ENCODE peak calls at places on chromosomes 4 and X, in five cellular contexts. A is GM12878, T is choroid plexus epithelial cell, Q is fibroblast of lung, J is ascending aorta. M is an unnamed sample.

GRCh38 chr4:55395529-55396304 is at the start of gene TMEM165:
- DNase-seq in A (peak), T (peak), Q (peak), J (peak), M (peak)

GRCh38 chr4:12911723-12912324 is 572.3 kb downstream of the RAB28 start:
- DNase-seq in A (no peak), T (no peak), Q (no peak), J (no peak), M (no peak)

GRCh38 chrX:135596495-135596894 is 76.0 kb downstream of the INTS6L start:
- DNase-seq in A (no peak), T (peak), Q (peak), J (no peak), M (peak)

GRCh38 chr4:97395980-97396562 is 747.2 kb downstream of the STPG2 start:
- DNase-seq in A (no peak), T (no peak), Q (no peak), J (no peak), M (peak)

GRCh38 chr4:40380647-40381046 is 45.5 kb downstream of the CHRNA9 start:
- DNase-seq in A (no peak), T (no peak), Q (no peak), J (no peak), M (no peak)

GRCh38 chr4:94500696-94501095 is 49.0 kb downstream of the PDLIM5 start:
- DNase-seq in A (no peak), T (peak), Q (peak), J (no peak), M (no peak)

GRCh38 chr4:175309041-175309440 is 390.9 kb downstream of the ADAM29 start:
- DNase-seq in A (no peak), T (no peak), Q (peak), J (no peak), M (no peak)

GRCh38 chrX:154542723-154543424 is 3.8 kb downstream of the G6PD start:
- DNase-seq in A (no peak), T (no peak), Q (no peak), J (peak), M (no peak)

GRCh38 chrX:11678174-11678573 is 12.5 kb upstream of the ARHGAP6 start:
- DNase-seq in A (no peak), T (peak), Q (no peak), J (no peak), M (no peak)

GRCh38 chr4:176635372-176636261 is 157.1 kb downstream of the VEGFC start:
- DNase-seq in A (no peak), T (peak), Q (peak), J (no peak), M (peak)

GRCh38 chr4:185023471-185023870 is 5.2 kb downstream of the HELT start:
- DNase-seq in A (no peak), T (no peak), Q (no peak), J (no peak), M (no peak)

GRCh38 chrX:50081282-50081955 is 119.4 kb downstream of the AKAP4 start:
- DNase-seq in A (no peak), T (peak), Q (no peak), J (no peak), M (peak)

GRCh38 chrX:28312965-28313364 is 274.3 kb upstream of the IL1RAPL1 start:
- DNase-seq in A (no peak), T (no peak), Q (peak), J (no peak), M (peak)

GRCh38 chrX:12799118-12799517 is 7.9 kb downstream of the PRPS2 start:
- DNase-seq in A (no peak), T (no peak), Q (no peak), J (no peak), M (no peak)

GRCh38 chrX:10071451-10072163 is 85.2 kb upstream of the CLCN4 start:
- DNase-seq in A (no peak), T (peak), Q (no peak), J (no peak), M (no peak)

GRCh38 chr4:59369228-59369627 is 1830.9 kb upstream of the ADGRL3 start:
- DNase-seq in A (no peak), T (no peak), Q (no peak), J (no peak), M (no peak)

GRCh38 chr4:52873191-52873590 is 11.1 kb downstream of the RASL11B start:
- DNase-seq in A (no peak), T (no peak), Q (peak), J (no peak), M (no peak)

GRCh38 chrX:264634-265455 is 16.3 kb upstream of the PLCXD1 start:
- DNase-seq in A (no peak), T (peak), Q (no peak), J (no peak), M (no peak)

GRCh38 chr4:79232555-79232954 is 93.3 kb downstream of the NAA11 start:
- DNase-seq in A (no peak), T (peak), Q (peak), J (no peak), M (peak)

GRCh38 chrX:140092121-140092520 is 126.8 kb upstream of the CXorf66 start:
- DNase-seq in A (no peak), T (no peak), Q (no peak), J (no peak), M (no peak)

GRCh38 chrX:63750846-63751245 is 34.2 kb downstream of the ARHGEF9 start:
- DNase-seq in A (no peak), T (no peak), Q (no peak), J (no peak), M (no peak)

GRCh38 chr4:41652971-41653370 is 95.6 kb downstream of the PHOX2B start:
- DNase-seq in A (no peak), T (no peak), Q (peak), J (no peak), M (no peak)

DNA sequence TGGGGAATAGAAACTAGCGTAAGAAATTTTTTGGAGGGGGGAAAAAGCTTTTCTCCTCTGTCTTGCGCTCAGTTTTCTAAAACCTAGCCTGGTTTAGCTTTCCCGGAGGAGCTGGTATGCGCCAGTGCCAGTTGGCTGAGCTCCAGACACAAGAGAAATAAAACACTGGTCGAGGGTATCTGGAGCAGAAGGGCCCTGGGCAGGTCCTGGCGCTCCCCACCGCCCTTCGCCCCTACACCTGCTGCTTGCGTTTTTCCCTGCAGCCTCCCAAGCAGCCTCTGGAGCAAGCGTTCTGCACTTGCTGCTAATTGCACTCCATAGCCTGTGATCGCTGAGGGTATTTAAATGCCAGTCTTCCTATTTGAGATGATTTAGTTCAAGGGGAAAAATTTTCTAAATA is 816 bp downstream of the EREG start:
- DNase-seq in A (no peak), T (peak), Q (peak), J (no peak), M (no peak)
- H3K4me3 ChIP-seq in A (no peak), T (peak), Q (peak), J (peak), M (peak)

GRCh38 chr4:106032851-106033286 is 137.6 kb downstream of the NPNT start:
- DNase-seq in A (no peak), T (no peak), Q (peak), J (peak), M (peak)

GRCh38 chr4:106035204-106035603 is 139.9 kb downstream of the NPNT start:
- DNase-seq in A (no peak), T (no peak), Q (no peak), J (no peak), M (no peak)

GRCh38 chr4:106034205-106034604 is 138.9 kb downstream of the NPNT start:
- DNase-seq in A (no peak), T (peak), Q (peak), J (no peak), M (peak)

GRCh38 chr4:106034751-106035150 is 139.5 kb downstream of the NPNT start:
- DNase-seq in A (no peak), T (no peak), Q (no peak), J (no peak), M (no peak)

GRCh38 chr4:106033469-106033868 is 138.2 kb downstream of the NPNT start:
- DNase-seq in A (no peak), T (no peak), Q (no peak), J (no peak), M (no peak)
- TF ChIP-seq CTCF in A (no peak), T (no peak), Q (no peak), J (no peak), M (no peak)

DNA sequence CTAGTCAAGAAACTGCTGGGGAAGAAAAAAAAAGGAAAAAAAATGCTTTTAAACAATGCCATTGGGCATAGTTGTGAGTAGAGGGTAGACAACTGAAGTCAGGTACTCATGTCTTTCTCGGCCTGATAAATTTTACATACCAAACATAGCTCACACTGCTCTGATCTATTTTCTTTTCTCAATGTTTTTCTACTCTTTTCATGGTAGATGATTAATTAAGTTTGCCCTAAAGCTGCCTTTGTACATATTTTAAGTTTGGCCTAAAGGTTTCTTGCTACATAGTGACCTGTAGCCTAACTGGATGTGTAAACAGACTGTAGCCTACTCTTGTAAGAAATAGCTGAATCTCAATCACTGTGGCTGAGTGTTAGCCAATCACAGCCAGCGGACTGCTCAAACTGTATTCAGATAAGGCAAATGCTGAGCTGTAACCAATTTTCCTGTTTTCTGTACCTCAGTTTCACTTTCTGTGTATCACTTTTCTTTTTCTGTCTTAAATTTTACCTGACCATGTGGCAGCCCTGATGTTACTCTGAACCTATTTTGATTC is 121.0 kb downstream of the PCDH10 start:
- DNase-seq in A (no peak), T (peak), Q (peak), J (no peak), M (no peak)
- H3K4me3 ChIP-seq in A (no peak), T (no peak), Q (no peak), J (no peak), M (no peak)

DNA sequence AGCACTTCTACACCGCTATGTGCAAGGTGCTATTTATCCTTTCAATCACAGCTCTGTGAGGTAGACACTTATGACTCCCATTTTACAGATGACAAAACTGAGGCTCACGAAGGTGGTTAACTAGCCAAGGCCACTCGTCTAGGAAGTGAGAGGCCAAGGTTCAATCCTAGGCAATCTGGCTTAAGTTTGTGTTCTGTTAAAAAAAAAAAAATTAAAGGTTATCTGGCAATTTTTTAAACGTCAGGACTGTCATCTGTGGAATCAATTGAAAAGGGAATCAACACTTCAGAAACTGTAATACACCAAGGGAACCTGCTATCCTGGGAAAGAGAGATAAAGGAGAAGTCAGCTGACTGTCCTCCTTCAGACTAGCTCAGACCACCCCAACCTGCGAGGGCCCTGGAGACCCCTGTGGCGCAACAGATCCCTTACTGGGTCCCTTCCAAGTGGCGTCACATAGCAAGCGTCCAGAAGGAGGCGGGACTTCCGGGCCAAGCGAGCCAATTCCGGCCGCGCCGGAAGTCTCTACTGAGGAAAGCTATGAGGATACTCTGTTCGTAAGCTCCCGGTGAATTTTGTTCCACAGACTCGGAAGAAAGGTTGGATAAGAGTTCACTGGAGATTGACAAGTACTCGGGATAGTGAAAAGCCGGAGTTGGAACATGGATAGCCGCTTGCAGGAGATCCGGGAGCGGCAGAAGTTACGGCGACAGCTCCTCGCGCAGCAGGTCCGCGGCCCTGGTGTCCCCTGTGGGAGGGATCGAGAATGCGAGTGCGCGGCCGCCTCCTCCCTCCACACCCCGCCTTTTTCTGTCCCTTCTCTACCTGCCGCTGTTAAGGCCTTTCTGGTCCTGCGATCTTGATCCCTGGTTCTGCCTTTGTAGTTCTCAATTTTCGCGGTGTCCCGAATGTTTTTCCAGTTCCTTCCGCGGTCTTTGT is at the start of gene METTL14:
- DNase-seq in A (peak), T (peak), Q (peak), J (peak), M (peak)
- TF ChIP-seq CTCF in A (no peak), T (peak), Q (no peak), J (no peak), M (no peak)

DNA sequence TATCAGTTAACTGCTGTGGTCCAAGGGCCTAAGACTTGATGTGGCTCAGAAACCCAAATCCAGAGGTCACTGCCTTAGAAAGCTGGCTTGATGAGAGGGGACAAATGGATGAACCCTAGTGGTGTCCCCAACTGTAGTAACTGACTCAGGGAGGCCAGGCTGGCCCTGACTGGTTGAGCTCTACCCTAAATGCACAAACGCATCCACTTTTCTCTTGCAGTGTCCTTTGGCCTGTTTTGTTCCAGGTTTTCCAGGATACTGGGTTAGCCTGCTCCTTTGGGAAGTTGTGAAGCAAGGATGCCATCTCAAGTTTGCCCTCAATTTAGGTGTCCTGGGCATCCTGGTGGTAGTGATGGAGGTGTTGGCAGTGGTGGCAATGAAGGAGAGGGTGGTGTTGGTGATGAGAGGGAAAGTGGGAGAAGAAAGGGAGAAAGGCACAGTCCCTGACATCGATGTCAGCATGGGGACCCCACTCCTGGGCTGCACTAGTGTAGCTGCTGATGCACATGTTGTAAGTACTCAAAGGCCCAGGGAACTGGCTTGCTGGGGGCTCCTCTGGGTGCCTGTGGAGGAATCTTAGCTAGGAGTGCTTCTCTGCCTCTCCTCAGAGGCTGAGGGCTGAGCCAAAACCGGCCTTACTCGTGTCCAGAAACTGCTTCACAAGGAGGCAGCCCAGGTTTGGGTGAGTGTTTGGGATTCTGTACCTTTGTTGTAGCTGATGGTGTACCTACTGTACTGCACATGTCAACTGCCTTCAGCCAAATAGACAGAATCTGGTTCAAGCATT is 2.9 kb upstream of the HAND2 start:
- DNase-seq in A (no peak), T (no peak), Q (no peak), J (no peak), M (no peak)
- H3K4me3 ChIP-seq in A (no peak), T (no peak), Q (no peak), J (no peak), M (no peak)

GRCh38 chr4:31442236-31442635 is 722.1 kb downstream of the PCDH7 start:
- DNase-seq in A (no peak), T (no peak), Q (no peak), J (no peak), M (no peak)
- TF ChIP-seq CTCF in A (no peak), T (no peak), Q (no peak), J (no peak), M (no peak)

DNA sequence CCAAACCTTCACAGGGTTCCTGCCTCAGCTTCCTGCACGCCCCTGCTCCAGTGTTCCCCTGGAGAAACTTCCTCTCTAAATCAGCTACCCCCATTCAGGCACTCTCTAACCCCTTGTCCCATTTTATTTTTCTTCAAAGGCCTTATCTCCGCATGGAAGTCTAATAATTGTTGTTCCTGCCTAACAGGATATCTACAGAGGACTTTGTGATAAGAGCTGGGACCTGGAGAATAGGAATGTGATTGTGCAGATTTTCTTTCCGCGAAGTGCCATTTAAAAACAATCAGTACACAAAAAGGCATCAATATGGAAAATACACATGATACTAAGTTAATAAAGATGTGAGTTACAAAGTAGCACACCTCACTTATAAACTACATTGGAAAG is 32.6 kb downstream of the LDB2 start:
- DNase-seq in A (no peak), T (no peak), Q (no peak), J (no peak), M (no peak)
- H3K4me3 ChIP-seq in A (no peak), T (no peak), Q (no peak), J (no peak), M (no peak)

DNA sequence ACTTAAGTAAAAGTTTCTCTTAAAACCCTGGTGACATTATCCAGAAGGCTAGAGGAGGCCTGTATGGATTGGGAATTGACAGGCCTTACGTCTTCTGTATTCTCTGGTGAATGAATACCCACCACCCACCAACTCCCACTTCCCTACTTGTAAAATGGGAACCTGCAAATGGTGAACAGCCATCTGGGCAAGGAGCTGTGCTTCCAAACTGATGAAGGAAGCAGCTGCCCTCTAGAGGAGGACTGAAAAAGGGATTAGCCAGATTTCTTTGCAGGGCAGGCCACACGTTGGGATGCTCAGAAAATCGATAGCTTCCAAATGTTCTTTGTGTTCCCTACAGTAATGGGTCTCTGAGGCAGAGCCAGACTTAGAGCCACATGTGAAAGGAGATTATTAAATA is 39.3 kb upstream of the LPAR4 start:
- DNase-seq in A (no peak), T (peak), Q (peak), J (no peak), M (peak)
- TF ChIP-seq CTCF in A (peak), T (peak), Q (peak), J (peak), M (peak)

GRCh38 chr4:145482209-145483021 is 762 bp downstream of the SMAD1 start:
- DNase-seq in A (peak), T (peak), Q (peak), J (peak), M (peak)

GRCh38 chr4:145485120-145485519 is 3.5 kb downstream of the SMAD1 start:
- DNase-seq in A (no peak), T (no peak), Q (no peak), J (no peak), M (no peak)

GRCh38 chr4:145486603-145487002 is 5.0 kb downstream of the SMAD1 start:
- DNase-seq in A (no peak), T (no peak), Q (no peak), J (no peak), M (no peak)

GRCh38 chr4:145481942-145482208 is 222 bp downstream of the SMAD1 start:
- DNase-seq in A (no peak), T (no peak), Q (no peak), J (no peak), M (no peak)

DNA sequence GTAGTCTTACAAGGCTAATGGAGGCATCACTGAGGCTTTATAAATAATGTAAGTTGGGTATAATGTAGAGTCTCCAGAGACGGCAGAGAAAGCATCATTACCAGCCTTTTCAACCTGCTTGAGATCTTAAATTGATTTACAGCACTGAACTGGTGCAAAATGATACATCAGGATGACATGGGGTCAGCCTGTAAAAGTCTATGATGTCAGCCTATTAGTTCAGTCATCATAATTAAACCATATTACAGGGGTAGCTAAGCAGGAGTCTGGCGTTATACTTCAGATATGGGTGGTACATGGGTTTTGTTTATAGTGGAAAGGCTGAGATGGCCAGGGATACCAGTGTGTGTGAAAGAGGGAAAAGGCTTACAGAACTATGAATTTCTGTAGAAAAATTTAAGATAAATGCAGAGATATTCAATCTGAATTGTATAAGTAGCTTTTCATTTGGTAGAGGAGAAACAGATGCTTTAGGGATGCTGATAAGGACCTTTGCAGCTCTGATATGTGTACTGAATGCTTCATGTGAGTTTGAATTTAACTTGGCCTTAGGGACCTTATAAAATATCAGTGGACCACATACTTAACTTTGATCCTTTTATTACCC is 2.7 kb downstream of the SMAD1 start:
- DNase-seq in A (no peak), T (no peak), Q (no peak), J (no peak), M (no peak)
- H3K4me3 ChIP-seq in A (peak), T (no peak), Q (peak), J (no peak), M (no peak)

M was measured in astrocyte of the spinal cord.